ENCODE peak calls at places on chromosomes 11 and 22, in eight cellular contexts. C is HCT116, A is mammary epithelial cell, G is SK-N-SH, R is neural progenitor cell, Y is Karpas-422, S is neuronal stem cell, W is fibroblast of lung. Q is an unnamed sample. For H3K9me3, the result is how much of the 10 kb centered on the place peaks cover.

GRCh38 chr11:68128682-68129327 is 7.6 kb upstream of the CHKA start:
- DNase-seq in G (peak), W (peak), R (no peak), Y (no peak), S (no peak), C (no peak), A (no peak), Q (no peak)

GRCh38 chr22:26479792-26480610 is 3.6 kb downstream of the HPS4 start:
- DNase-seq in G (no peak), C (no peak), S (no peak), R (no peak), Y (peak), W (no peak), A (no peak), Q (peak)

GRCh38 chr11:94563176-94563847 is 3.9 kb upstream of the PIWIL4 start:
- DNase-seq in C (no peak), A (peak), G (no peak), W (peak), Y (no peak), R (no peak), S (no peak), Q (no peak)

GRCh38 chr11:134584001-134584561 is 172.0 kb upstream of the B3GAT1 start:
- DNase-seq in A (no peak), W (no peak), G (peak), C (no peak), Y (no peak), R (no peak), S (no peak), Q (peak)

GRCh38 chr11:46918087-46918751 is at the start of gene LRP4:
- DNase-seq in A (no peak), G (peak), C (no peak), S (no peak), R (peak), W (peak), Y (peak), Q (peak)

GRCh38 chr11:76459846-76460245 is 15.0 kb downstream of the EMSY start:
- DNase-seq in S (no peak), A (no peak), W (no peak), R (no peak), G (no peak), Y (no peak), C (no peak), Q (no peak)

GRCh38 chr22:19874307-19875060 is 19.8 kb upstream of the GNB1L start:
- DNase-seq in A (peak), R (peak), Y (no peak), S (peak), G (peak), C (no peak), W (no peak), Q (no peak)

GRCh38 chr22:38276161-38276560 is 3.4 kb upstream of the TMEM184B start:
- DNase-seq in R (no peak), Y (no peak), G (no peak), W (no peak), C (no peak), S (no peak), A (no peak), Q (no peak)

GRCh38 chr11:10387209-10388083 is 67.6 kb upstream of the AMPD3 start:
- DNase-seq in G (no peak), A (no peak), W (peak), C (no peak), S (no peak), Y (no peak), R (no peak), Q (no peak)

GRCh38 chr22:19641254-19641982 is 72.9 kb upstream of the SEPTIN5 start:
- DNase-seq in S (peak), G (peak), A (peak), Y (peak), W (no peak), R (peak), C (peak), Q (no peak)

GRCh38 chr22:35835998-35836691 is 118.5 kb downstream of the APOL5 start:
- DNase-seq in R (peak), S (peak), W (peak), C (peak), Y (peak), G (peak), A (peak), Q (no peak)

GRCh38 chr11:73493838-73494598 is 103.9 kb downstream of the FAM168A start:
- DNase-seq in Y (no peak), R (peak), S (peak), G (no peak), C (peak), W (peak), A (peak), Q (no peak)

GRCh38 chr22:36398602-36399472 is 11.1 kb upstream of the MYH9 start:
- DNase-seq in Y (no peak), S (no peak), R (no peak), C (no peak), W (no peak), G (no peak), A (peak), Q (no peak)

GRCh38 chr11:134783219-134783618 is 371.2 kb upstream of the B3GAT1 start:
- DNase-seq in Y (no peak), W (no peak), C (no peak), A (no peak), R (no peak), S (no peak), G (no peak), Q (no peak)

GRCh38 chr22:46148885-46149492 is 1.3 kb upstream of the PPARA start:
- DNase-seq in G (no peak), A (no peak), Y (no peak), C (no peak), R (no peak), S (no peak), W (no peak), Q (no peak)

GRCh38 chr11:14907411-14908213 is 15.6 kb upstream of the CYP2R1 start:
- DNase-seq in R (peak), W (peak), A (peak), Y (peak), C (no peak), G (peak), S (no peak), Q (peak)

GRCh38 chr11:19598456-19598855 is 114.2 kb upstream of the NAV2 start:
- DNase-seq in W (no peak), C (no peak), G (peak), Y (no peak), R (no peak), A (no peak), S (no peak), Q (no peak)

GRCh38 chr22:37484115-37485005 is 1.8 kb downstream of the MFNG start:
- DNase-seq in S (no peak), C (no peak), Y (peak), W (no peak), G (no peak), A (no peak), R (peak), Q (peak)

GRCh38 chr11:12503886-12504285 is 126.5 kb downstream of the PARVA start:
- DNase-seq in S (no peak), G (no peak), A (no peak), R (no peak), C (no peak), Y (no peak), W (no peak), Q (no peak)

GRCh38 chr11:34830648-34831047 is 85.5 kb downstream of the APIP start:
- DNase-seq in Y (no peak), W (peak), A (no peak), S (no peak), C (no peak), G (peak), R (no peak), Q (no peak)

GRCh38 chr22:39343259-39344045 is 6.3 kb upstream of the SYNGR1 start:
- DNase-seq in A (peak), C (peak), S (no peak), G (peak), W (peak), Y (peak), R (peak), Q (peak)

GRCh38 chr11:7154881-7155344 is 66.1 kb downstream of the RBMXL2 start:
- DNase-seq in S (no peak), C (no peak), R (no peak), A (peak), W (no peak), G (peak), Y (no peak), Q (no peak)

GRCh38 chr22:17795661-17796548 is 21.6 kb upstream of the BID start:
- DNase-seq in S (no peak), C (no peak), W (no peak), R (no peak), Y (no peak), A (no peak), G (no peak), Q (no peak)

GRCh38 chr22:29814003-29814402 is 24.1 kb downstream of the ASCC2 start:
- DNase-seq in A (no peak), W (no peak), S (no peak), Y (no peak), G (no peak), C (no peak), R (no peak), Q (no peak)

GRCh38 chr11:128931661-128932060 is 11.0 kb downstream of the TP53AIP1 start:
- DNase-seq in R (no peak), W (no peak), G (no peak), A (peak), Y (no peak), S (no peak), C (no peak), Q (no peak)

GRCh38 chr11:62542750-62543567 is 3.6 kb downstream of the AHNAK start:
- DNase-seq in G (peak), R (peak), Y (peak), W (peak), A (peak), C (peak), S (peak), Q (peak)

GRCh38 chr11:69211540-69212120 is 55.9 kb downstream of the SMIM38 start:
- DNase-seq in S (no peak), G (no peak), Y (no peak), R (no peak), C (no peak), W (no peak), A (no peak), Q (no peak)

GRCh38 chr11:118434553-118435232 is 1.6 kb upstream of the KMT2A start:
- DNase-seq in Y (peak), G (no peak), W (peak), R (peak), A (peak), C (no peak), S (peak), Q (peak)

GRCh38 chr11:78708388-78708787 is 133.7 kb upstream of the NARS2 start:
- DNase-seq in W (no peak), R (no peak), S (no peak), Y (no peak), C (no peak), A (peak), G (no peak), Q (no peak)

GRCh38 chr11:75311858-75312288 is 39.6 kb downstream of the ARRB1 start:
- DNase-seq in S (no peak), C (no peak), R (no peak), G (peak), Y (no peak), A (no peak), W (peak), Q (no peak)

GRCh38 chr22:24494535-24495364 is at the start of gene UPB1:
- DNase-seq in W (no peak), C (no peak), R (peak), A (no peak), S (no peak), Y (no peak), G (no peak), Q (no peak)

GRCh38 chr22:24495365-24495675 is 188 bp downstream of the UPB1 start:
- DNase-seq in Y (no peak), G (no peak), W (no peak), C (no peak), R (no peak), S (no peak), A (no peak), Q (no peak)

GRCh38 chr22:24492391-24492790 is 2.7 kb upstream of the UPB1 start:
- DNase-seq in A (no peak), Y (no peak), G (no peak), S (no peak), R (no peak), W (no peak), C (no peak), Q (no peak)

GRCh38 chr22:24496234-24496633 is 1.1 kb downstream of the UPB1 start:
- DNase-seq in A (no peak), R (no peak), W (no peak), C (no peak), S (no peak), Y (no peak), G (no peak), Q (no peak)

DNA sequence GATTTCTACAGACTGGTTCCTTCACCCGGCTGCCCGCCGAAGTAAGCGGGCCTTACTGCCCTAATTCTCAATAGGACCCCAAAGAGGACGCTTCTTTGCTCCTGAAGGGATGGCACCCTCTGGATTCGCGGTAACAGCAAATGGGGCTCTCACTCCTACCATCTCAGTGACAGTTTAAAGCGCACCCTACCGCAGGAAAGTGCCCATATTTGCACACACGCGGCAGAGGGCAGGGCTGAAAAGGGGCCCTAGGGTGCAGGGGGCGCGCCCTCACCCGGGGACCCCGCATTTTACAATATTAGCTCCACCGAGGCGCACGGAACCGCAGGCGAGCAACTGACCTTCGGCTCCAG is 974 bp upstream of the UPB1 start:
- DNase-seq in Y (no peak), W (no peak), S (no peak), A (no peak), G (no peak), R (peak), C (no peak), Q (no peak)
- H3K4me3 ChIP-seq in Y (no peak), W (no peak), S (no peak), A (no peak), G (no peak), R (peak), C (no peak), Q (no peak)

DNA sequence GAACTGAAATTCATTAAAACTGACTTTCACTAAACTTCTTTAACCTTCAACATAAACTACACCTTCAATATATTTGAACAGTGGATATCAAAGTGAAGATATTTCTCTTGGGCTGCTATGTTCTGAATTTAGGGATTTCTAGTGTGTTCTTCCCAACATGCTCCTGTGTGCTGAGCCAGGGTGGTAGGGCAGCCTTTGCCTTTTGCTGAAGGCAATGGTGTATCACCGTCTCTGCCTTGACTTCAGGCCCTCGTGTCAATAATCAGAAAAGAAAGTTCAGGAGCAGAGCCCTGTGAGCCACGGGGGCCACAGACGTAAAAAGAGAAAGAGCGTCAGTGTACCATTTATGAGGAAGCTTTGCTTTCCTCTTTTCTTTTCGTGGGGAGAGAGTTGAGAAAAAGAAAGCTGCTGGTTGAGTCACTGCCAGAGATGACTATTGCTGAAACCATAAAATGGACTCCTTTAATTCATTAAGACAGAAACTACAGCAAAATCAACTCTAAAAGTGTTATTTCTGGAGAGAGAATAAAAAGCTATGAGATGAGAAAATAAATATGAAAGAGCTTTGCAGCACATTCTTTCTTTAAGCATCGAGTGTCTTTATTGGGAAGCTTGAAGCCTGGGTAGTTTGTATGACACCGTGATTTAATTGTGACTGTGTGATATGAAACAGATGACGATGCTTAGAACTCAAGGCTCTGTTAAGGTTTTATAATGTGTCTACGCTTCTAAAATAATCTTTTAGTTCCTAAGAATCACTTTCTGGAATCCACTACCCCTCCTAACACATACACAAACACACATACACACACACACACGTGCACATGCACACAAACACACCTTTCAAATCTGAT is 271.8 kb upstream of the MTNR1B start:
- DNase-seq in A (no peak), W (no peak), S (no peak), C (no peak), R (no peak), G (peak), Y (no peak), Q (no peak)
- H3K4me2 ChIP-seq in A (no peak), W (no peak), S (no peak), C (no peak), R (no peak), G (peak), Y (no peak), Q (no peak)

GRCh38 chr22:47379037-47379436 is 616.6 kb downstream of the TBC1D22A start:
- DNase-seq in R (no peak), A (no peak), S (no peak), C (no peak), W (no peak), G (no peak), Y (no peak), Q (no peak)

GRCh38 chr22:47384977-47385376 is 622.5 kb downstream of the TBC1D22A start:
- DNase-seq in Y (no peak), W (no peak), S (no peak), C (no peak), A (no peak), G (no peak), R (no peak), Q (no peak)

GRCh38 chr22:47381240-47381639 is 618.8 kb downstream of the TBC1D22A start:
- DNase-seq in R (no peak), Y (no peak), S (no peak), G (no peak), A (no peak), W (no peak), C (no peak), Q (no peak)

GRCh38 chr22:47380692-47381091 is 618.2 kb downstream of the TBC1D22A start:
- DNase-seq in W (no peak), A (no peak), S (no peak), C (no peak), Y (no peak), R (no peak), G (no peak), Q (no peak)

DNA sequence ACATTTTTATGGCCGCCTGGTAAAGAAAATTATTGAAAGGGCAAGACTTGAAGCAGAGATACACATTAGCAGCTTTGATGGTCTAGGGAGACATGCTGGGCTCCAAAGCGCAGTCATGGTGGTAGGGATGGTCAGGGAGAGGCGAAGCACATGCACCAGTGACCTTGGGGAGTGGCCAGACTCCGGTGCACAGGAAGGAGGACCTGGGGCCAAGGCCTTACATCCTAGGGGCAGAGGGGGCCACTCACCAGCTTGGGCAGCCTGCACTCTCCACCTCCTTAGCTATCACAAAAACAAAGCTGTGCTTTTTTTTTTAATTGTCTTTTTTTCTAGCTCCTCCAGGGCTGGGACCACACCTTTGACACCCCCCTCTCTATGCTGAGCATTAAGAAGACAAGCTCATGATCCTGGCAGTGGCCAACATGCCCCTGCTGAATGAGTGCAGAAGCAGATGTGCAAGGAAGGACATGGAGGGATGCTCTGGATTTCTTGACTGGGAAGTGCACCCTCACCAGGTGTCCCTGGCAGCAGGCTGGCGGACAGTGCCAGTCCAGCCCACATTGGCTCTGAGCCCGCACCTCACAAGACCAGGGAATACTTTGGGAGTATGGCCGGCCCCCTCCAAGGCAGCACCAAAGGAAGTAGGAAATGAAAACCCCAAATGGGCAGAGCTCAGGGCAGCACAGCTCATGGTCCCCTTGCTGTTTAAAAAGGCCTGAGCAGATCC is 619.9 kb downstream of the TBC1D22A start:
- DNase-seq in Y (no peak), A (no peak), R (no peak), S (no peak), G (no peak), C (no peak), W (no peak), Q (no peak)
- H3K9me3 ChIP-seq in Y (under half), A (under half), R (under half), S (under half), G (under half), C (under half), W (under half), Q (under half)

GRCh38 chr11:130416906-130417305 is 11.5 kb downstream of the ADAMTS8 start:
- DNase-seq in R (no peak), W (no peak), S (no peak), C (no peak), A (no peak), G (no peak), Y (no peak), Q (no peak)

GRCh38 chr11:130415719-130416536 is 12.5 kb downstream of the ADAMTS8 start:
- DNase-seq in C (no peak), W (no peak), R (no peak), A (no peak), Y (no peak), S (no peak), G (no peak), Q (no peak)

GRCh38 chr11:130418210-130418609 is 10.2 kb downstream of the ADAMTS8 start:
- DNase-seq in R (no peak), G (no peak), S (no peak), A (no peak), C (no peak), W (no peak), Y (no peak), Q (no peak)

GRCh38 chr11:130414107-130415088 is 14.0 kb downstream of the ADAMTS8 start:
- DNase-seq in Y (no peak), R (no peak), A (peak), G (no peak), C (no peak), W (no peak), S (no peak), Q (no peak)

DNA sequence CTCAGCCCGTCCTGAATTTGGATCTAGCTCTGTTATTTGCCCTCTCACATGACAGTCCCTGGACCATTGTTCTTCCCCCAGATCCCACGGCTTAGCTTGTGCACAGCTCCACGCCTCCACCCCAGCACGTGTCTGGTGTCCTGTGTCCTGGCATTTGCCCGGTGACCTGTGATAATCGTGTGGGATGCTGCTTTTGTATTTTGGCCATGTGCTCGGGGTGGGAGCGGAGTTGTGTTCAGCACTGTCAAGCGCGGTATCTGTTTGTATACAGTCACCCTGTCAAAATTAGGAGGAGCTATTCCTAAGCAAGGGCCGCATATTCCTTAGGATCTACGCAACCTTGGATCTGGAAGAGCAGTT is 11.9 kb downstream of the ADAMTS8 start:
- DNase-seq in R (no peak), Y (no peak), S (no peak), W (no peak), A (no peak), C (no peak), G (no peak), Q (no peak)
- H3K4me3 ChIP-seq in R (no peak), Y (no peak), S (no peak), W (no peak), A (no peak), C (no peak), G (no peak), Q (no peak)

Q was measured in DND-41.